ENCODE peak calls at places on chromosomes 4 and X, in seven cellular contexts. A is MM.1S, M is GM23248, K is heart left ventricle, C is A549, Y is IMR-90, V is right cardiac atrium. Q is an unnamed sample.

GRCh38 chr4:169207436-169208089 is 63.2 kb downstream of the SH3RF1 start:
- DNase-seq in A (no peak), M (no peak), K (no peak), C (no peak), Y (no peak), V (no peak), Q (no peak)

GRCh38 chr4:81600511-81601269 is 129.0 kb upstream of the RASGEF1B start:
- DNase-seq in A (no peak), M (no peak), K (peak; percentile 84), C (no peak), Y (no peak), V (peak; percentile 67), Q (no peak)

GRCh38 chr4:32485976-32486375 is 1765.8 kb downstream of the PCDH7 start:
- DNase-seq in A (no peak), M (no peak), K (no peak), C (no peak), Y (no peak), V (no peak), Q (no peak)

GRCh38 chr4:168619266-168619631 is 122.4 kb downstream of the PALLD start:
- DNase-seq in A (no peak), M (no peak), K (peak; percentile 36), C (no peak), Y (peak; percentile 43), V (no peak), Q (no peak)

GRCh38 chr4:25448379-25449109 is 71.5 kb downstream of the ANAPC4 start:
- DNase-seq in A (no peak), M (peak; percentile 71), K (no peak), C (no peak), Y (peak; percentile 42), V (no peak), Q (no peak)

GRCh38 chr4:130336585-130337217 is 1240.7 kb downstream of the C4orf33 start:
- DNase-seq in A (peak; percentile 47), M (peak; percentile 30), K (no peak), C (no peak), Y (peak; percentile 20), V (no peak), Q (no peak)

GRCh38 chr4:8414377-8414776 is 26.1 kb downstream of the ACOX3 start:
- DNase-seq in A (no peak), M (no peak), K (no peak), C (no peak), Y (no peak), V (no peak), Q (peak; percentile 45)

GRCh38 chr4:6546681-6547447 is 28.1 kb upstream of the MAN2B2 start:
- DNase-seq in A (peak; percentile 60), M (peak; percentile 80), K (peak; percentile 40), C (peak; percentile 20), Y (peak; percentile 72), V (no peak), Q (no peak)

GRCh38 chr4:30837131-30837539 is 117.0 kb downstream of the PCDH7 start:
- DNase-seq in A (no peak), M (no peak), K (no peak), C (no peak), Y (peak; percentile 6), V (no peak), Q (no peak)

GRCh38 chr4:145732416-145732815 is 52.5 kb downstream of the C4orf51 start:
- DNase-seq in A (no peak), M (peak; percentile 30), K (no peak), C (no peak), Y (no peak), V (no peak), Q (no peak)

GRCh38 chr4:126445596-126445995 is 1130.8 kb downstream of the FAT4 start:
- DNase-seq in A (no peak), M (peak; percentile 1), K (no peak), C (no peak), Y (peak; percentile 46), V (no peak), Q (no peak)

GRCh38 chr4:7792616-7793015 is 147.0 kb downstream of the AFAP1 start:
- DNase-seq in A (no peak), M (no peak), K (no peak), C (no peak), Y (no peak), V (no peak), Q (no peak)

GRCh38 chr4:176005766-176006165 is 59.9 kb upstream of the WDR17 start:
- DNase-seq in A (no peak), M (no peak), K (no peak), C (no peak), Y (no peak), V (no peak), Q (no peak)

GRCh38 chrX:108268434-108269080 is 169.7 kb downstream of the COL4A6 start:
- DNase-seq in A (no peak), M (peak; percentile 5), K (peak; percentile 24), C (no peak), Y (no peak), V (no peak), Q (no peak)

GRCh38 chr4:147071341-147071740 is 125.7 kb upstream of the TTC29 start:
- DNase-seq in A (no peak), M (no peak), K (no peak), C (no peak), Y (no peak), V (no peak), Q (no peak)

GRCh38 chrX:42886519-42886918 is 108.6 kb upstream of the PPP1R2C start:
- DNase-seq in A (no peak), M (no peak), K (no peak), C (no peak), Y (no peak), V (no peak), Q (no peak)

GRCh38 chrX:54479471-54480122 is 16.4 kb downstream of the FGD1 start:
- DNase-seq in A (no peak), M (no peak), K (no peak), C (no peak), Y (no peak), V (no peak), Q (no peak)

GRCh38 chrX:97310373-97310772 is 426.7 kb downstream of the RPA4 start:
- DNase-seq in A (no peak), M (no peak), K (no peak), C (no peak), Y (peak; percentile 14), V (no peak), Q (no peak)

GRCh38 chr4:184450045-184450444 is 24.3 kb downstream of the IRF2 start:
- DNase-seq in A (no peak), M (peak; percentile 88), K (no peak), C (no peak), Y (peak; percentile 87), V (no peak), Q (no peak)

GRCh38 chr4:122602277-122603142 is 18.4 kb downstream of the IL21 start:
- DNase-seq in A (peak; percentile 74), M (peak; percentile 67), K (no peak), C (peak; percentile 9), Y (peak; percentile 54), V (no peak), Q (no peak)

GRCh38 chr4:21726255-21726815 is 222.2 kb downstream of the KCNIP4 start:
- DNase-seq in A (no peak), M (peak; percentile 69), K (no peak), C (no peak), Y (no peak), V (no peak), Q (no peak)

GRCh38 chr4:21733894-21734630 is 214.5 kb downstream of the KCNIP4 start:
- DNase-seq in A (no peak), M (no peak), K (no peak), C (no peak), Y (no peak), V (no peak), Q (no peak)

DNA sequence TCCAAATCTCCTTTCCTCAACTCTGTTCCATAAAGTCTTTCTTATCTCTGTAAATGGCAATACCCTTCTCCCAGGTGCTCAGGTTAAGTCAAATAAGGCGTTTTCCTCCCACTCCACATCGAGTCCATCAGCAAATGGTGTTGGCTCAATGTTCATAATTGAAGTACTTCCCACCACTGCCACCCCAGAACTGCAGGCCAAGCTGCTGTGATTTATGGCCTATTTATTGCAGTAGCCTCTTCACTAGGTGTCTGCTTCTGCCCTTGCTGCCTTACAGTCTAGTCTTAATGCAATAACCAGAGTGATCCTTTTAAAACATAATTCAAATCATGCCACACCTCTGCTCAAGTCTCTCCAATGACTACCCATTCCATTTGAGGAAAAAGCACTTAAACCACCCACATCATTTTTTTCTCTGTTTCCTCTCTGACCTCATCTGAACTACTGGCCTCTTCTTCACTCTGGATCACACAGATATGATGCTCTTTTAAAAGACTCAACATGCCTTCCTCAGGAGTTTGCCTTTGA is 220.3 kb downstream of the KCNIP4 start:
- DNase-seq in A (no peak), M (peak; percentile 17), K (no peak), C (no peak), Y (no peak), V (no peak), Q (no peak)
- H3K4me1 ChIP-seq in A (no peaks in the 10 kb centered on the region), M (peaks cover 5% of the 10 kb centered on the region), K (no peaks in the 10 kb centered on the region), C (no peaks in the 10 kb centered on the region), Y (no peaks in the 10 kb centered on the region), V (no peaks in the 10 kb centered on the region), Q (no peaks in the 10 kb centered on the region)

GRCh38 chr4:153530284-153530995 is 64.3 kb downstream of the TMEM131L start:
- DNase-seq in A (no peak), M (no peak), K (no peak), C (no peak), Y (no peak), V (no peak), Q (no peak)
- H3K27ac ChIP-seq in A (no peak overlapping the region), M (no peak overlapping the region), K (no peak overlapping the region), C (no peak overlapping the region), Y (no peak overlapping the region), V (peak overlapping the region; percentile 74), Q (peak overlapping the region; percentile 55)

GRCh38 chr4:3040447-3041191 is 33.7 kb downstream of the HTT-AS start:
- DNase-seq in A (peak; percentile 36), M (no peak), K (no peak), C (no peak), Y (no peak), V (no peak), Q (no peak)

GRCh38 chr4:3043272-3044020 is 30.9 kb downstream of the HTT-AS start:
- DNase-seq in A (no peak), M (no peak), K (no peak), C (no peak), Y (no peak), V (no peak), Q (no peak)

GRCh38 chr4:3039706-3040366 is 34.5 kb downstream of the HTT-AS start:
- DNase-seq in A (no peak), M (no peak), K (no peak), C (no peak), Y (no peak), V (no peak), Q (no peak)

GRCh38 chr4:3041192-3042142 is 32.9 kb downstream of the HTT-AS start:
- DNase-seq in A (peak; percentile 38), M (peak; percentile 80), K (peak; percentile 81), C (no peak), Y (peak; percentile 48), V (peak; percentile 73), Q (peak; percentile 19)

GRCh38 chr4:3042226-3042625 is 32.1 kb downstream of the HTT-AS start:
- DNase-seq in A (no peak), M (no peak), K (no peak), C (no peak), Y (no peak), V (no peak), Q (no peak)
- H3K4me3 ChIP-seq in A (peak overlapping the region; percentile 80), M (peak overlapping the region; percentile 76), K (peak overlapping the region; percentile 56), C (no peak overlapping the region), Y (no peak overlapping the region), V (peak overlapping the region; percentile 38), Q (peak overlapping the region; percentile 52)

DNA sequence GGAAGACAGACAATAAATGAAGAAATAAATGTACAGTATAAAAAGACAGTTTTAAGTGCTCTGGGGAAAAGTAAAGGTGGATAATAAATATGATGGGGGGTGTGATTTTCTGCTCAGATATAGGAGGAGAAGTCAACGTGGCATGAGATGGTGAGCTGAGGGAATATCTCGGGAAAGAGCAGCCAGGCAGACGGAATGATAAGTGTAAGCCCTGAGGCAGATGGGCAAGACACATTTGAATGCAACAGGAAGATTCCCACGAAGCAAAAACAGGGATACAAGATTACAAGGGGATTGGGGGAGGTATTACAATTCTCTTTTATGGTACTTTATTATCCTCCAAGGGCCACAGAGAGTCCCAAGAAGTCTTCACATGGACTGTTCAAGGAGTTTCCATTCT is 11.1 kb downstream of the ANXA3 start:
- DNase-seq in A (no peak), M (no peak), K (no peak), C (no peak), Y (no peak), V (no peak), Q (no peak)
- H3K4me1 ChIP-seq in A (peaks cover 10% of the 10 kb centered on the region), M (peaks cover 82% of the 10 kb centered on the region), K (peaks cover 18% of the 10 kb centered on the region), C (peaks cover 98% of the 10 kb centered on the region), Y (peaks cover 22% of the 10 kb centered on the region), V (peaks cover 18% of the 10 kb centered on the region), Q (no peaks in the 10 kb centered on the region)

Q was measured in effector memory CD4-positive, alpha-beta T cell.